ENCODE peak calls at places on chromosomes 5 and 9, in five cellular contexts. L, S, Y, T and O are unnamed samples.

GRCh38 chr5:84436866-84437265 is 52.2 kb upstream of the EDIL3 start:
- DNase-seq in L (no peak), S (no peak), Y (no peak), T (no peak), O (no peak)

GRCh38 chr5:73067213-73067612 is 53.2 kb upstream of the TMEM171 start:
- DNase-seq in L (no peak), S (no peak), Y (no peak), T (no peak), O (no peak)

GRCh38 chr9:27367922-27368316 is 71.0 kb upstream of the EQTN start:
- DNase-seq in L (no peak), S (no peak), Y (no peak), T (no peak), O (no peak)

GRCh38 chr5:148973455-148973854 is 89.4 kb downstream of the SH3TC2 start:
- DNase-seq in L (no peak), S (no peak), Y (no peak), T (no peak), O (no peak)

GRCh38 chr5:180007582-180007981 is 64.0 kb downstream of the RNF130 start:
- DNase-seq in L (no peak), S (no peak), Y (no peak), T (peak; percentile 18), O (no peak)

GRCh38 chr5:157390179-157390923 is 69.7 kb upstream of the NIPAL4 start:
- DNase-seq in L (no peak), S (no peak), Y (no peak), T (no peak), O (no peak)

GRCh38 chr9:35951736-35952135 is 6.2 kb downstream of the OR2S2 start:
- DNase-seq in L (no peak), S (no peak), Y (no peak), T (no peak), O (no peak)

GRCh38 chr5:175887463-175887862 is 16.1 kb downstream of the CPLX2 start:
- DNase-seq in L (no peak), S (no peak), Y (no peak), T (no peak), O (no peak)

GRCh38 chr9:136733611-136734010 is 9.1 kb downstream of the LCN10 start:
- DNase-seq in L (no peak), S (no peak), Y (no peak), T (no peak), O (no peak)

GRCh38 chr5:93532370-93532769 is 48.6 kb downstream of the NR2F1-AS1 start:
- DNase-seq in L (peak; percentile 93), S (no peak), Y (peak; percentile 78), T (no peak), O (no peak)

GRCh38 chr5:138975098-138975847 is 100.1 kb upstream of the LRRTM2 start:
- DNase-seq in L (peak; percentile 77), S (no peak), Y (no peak), T (no peak), O (no peak)

GRCh38 chr9:107706706-107707105 is 217.1 kb upstream of the KLF4 start:
- DNase-seq in L (no peak), S (no peak), Y (no peak), T (no peak), O (no peak)

GRCh38 chr9:114098021-114098659 is 952 bp downstream of the KIF12 start:
- DNase-seq in L (peak; percentile 49), S (peak; percentile 42), Y (peak; percentile 62), T (peak; percentile 75), O (peak; percentile 24)

GRCh38 chr9:104864675-104865104 is 63.3 kb downstream of the ABCA1 start:
- DNase-seq in L (no peak), S (no peak), Y (no peak), T (no peak), O (no peak)

GRCh38 chr5:7714119-7714518 is 136.8 kb downstream of the CFAP90 start:
- DNase-seq in L (no peak), S (no peak), Y (no peak), T (no peak), O (no peak)

GRCh38 chr5:150022681-150023080 is 22.1 kb downstream of the HMGXB3 start:
- DNase-seq in L (no peak), S (no peak), Y (no peak), T (no peak), O (no peak)

GRCh38 chr5:14171621-14172020 is 28.5 kb downstream of the TRIO start:
- DNase-seq in L (no peak), S (no peak), Y (no peak), T (no peak), O (no peak)

GRCh38 chr9:113281356-113281755 is 5.9 kb downstream of the PRPF4 start:
- DNase-seq in L (no peak), S (no peak), Y (no peak), T (no peak), O (no peak)

GRCh38 chr5:159887050-159887449 is 29.2 kb upstream of the ADRA1B start:
- DNase-seq in L (no peak), S (no peak), Y (no peak), T (no peak), O (no peak)

GRCh38 chr5:24633705-24634325 is 11.0 kb downstream of the CDH10 start:
- DNase-seq in L (no peak), S (peak; percentile 8), Y (no peak), T (no peak), O (peak; percentile 21)

GRCh38 chr9:121821326-121821725 is 169.9 kb downstream of the DAB2IP start:
- DNase-seq in L (no peak), S (no peak), Y (no peak), T (no peak), O (no peak)

GRCh38 chr5:1414311-1415058 is 30.8 kb downstream of the SLC6A3 start:
- DNase-seq in L (no peak), S (no peak), Y (no peak), T (no peak), O (peak; percentile 69)

GRCh38 chr5:55308254-55308836 is 556 bp downstream of the MTREX start:
- DNase-seq in L (no peak), S (peak; percentile 42), Y (no peak), T (no peak), O (peak; percentile 3)

DNA sequence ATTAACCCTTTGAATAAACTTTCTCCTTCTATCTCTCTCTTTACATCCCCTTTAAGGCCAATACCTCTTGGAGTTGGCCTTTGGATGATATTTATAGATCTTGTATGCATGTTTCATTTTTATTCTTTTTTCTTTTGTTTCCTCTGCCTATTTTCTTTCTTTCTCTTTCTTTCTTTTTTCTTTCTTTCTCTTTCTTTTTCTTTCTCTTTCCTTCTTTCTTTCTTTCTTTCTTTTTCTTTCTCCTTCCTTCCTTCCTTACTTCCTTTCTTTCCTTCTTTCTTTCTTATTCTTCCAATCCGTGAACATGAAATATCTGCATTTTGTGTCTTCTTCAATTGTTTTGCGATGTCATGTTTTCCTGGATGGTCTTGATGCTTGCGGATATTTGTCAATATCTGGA is 276.1 kb downstream of the ADGRV1 start:
- DNase-seq in L (no peak), S (no peak), Y (no peak), T (no peak), O (no peak)
- TF ChIP-seq CTCF in L (no peak), S (no peak), Y (no peak), T (no peak), O (no peak)

GRCh38 chr5:33524476-33524875 is 83.7 kb downstream of the TARS1 start:
- DNase-seq in L (no peak), S (no peak), Y (no peak), T (no peak), O (no peak)
- TF ChIP-seq CTCF in L (no peak), S (no peak), Y (no peak), T (no peak), O (no peak)

GRCh38 chr5:81189875-81190467 is 43.2 kb upstream of the CKMT2 start:
- DNase-seq in L (no peak), S (no peak), Y (no peak), T (no peak), O (no peak)

GRCh38 chr5:81195334-81195929 is 37.7 kb upstream of the CKMT2 start:
- DNase-seq in L (no peak), S (no peak), Y (no peak), T (no peak), O (no peak)

GRCh38 chr5:81191726-81192125 is 41.4 kb upstream of the CKMT2 start:
- DNase-seq in L (no peak), S (no peak), Y (no peak), T (no peak), O (no peak)

GRCh38 chr5:81192351-81192750 is 40.8 kb upstream of the CKMT2 start:
- DNase-seq in L (no peak), S (no peak), Y (no peak), T (peak; percentile 35), O (no peak)

DNA sequence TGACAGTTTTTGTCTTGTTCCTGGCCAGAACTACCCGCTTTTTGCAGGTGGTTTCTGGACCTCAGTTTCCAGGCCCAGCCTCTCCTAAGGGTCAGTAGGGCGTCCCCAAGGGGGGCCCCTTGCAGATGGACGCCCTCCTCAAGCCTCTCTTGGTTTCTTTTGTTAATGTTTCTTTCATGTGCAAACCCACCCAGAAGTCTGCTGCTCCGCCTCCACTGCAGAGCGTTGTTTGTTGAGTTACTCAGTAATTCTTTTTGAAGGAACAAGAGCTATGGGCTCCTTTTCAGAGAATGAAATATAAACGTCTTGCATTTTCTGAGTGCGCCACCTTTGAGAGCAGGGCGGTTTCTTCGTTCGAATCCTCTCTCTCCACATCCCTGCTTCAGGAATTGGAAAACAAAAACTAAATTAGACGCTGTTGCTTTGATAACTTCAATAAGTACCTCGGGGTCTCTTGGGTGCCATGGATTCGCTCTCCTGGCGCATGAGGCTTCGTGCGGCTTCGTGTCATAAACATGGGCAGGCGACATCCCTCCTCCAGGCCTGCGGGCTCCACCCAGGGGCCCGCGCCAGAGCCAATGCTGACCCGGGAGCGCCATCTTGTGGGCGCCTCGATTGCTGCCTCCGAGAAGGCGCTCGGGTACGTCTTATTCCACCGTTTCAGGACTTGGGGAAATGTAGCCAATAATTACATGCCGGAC is 38.3 kb upstream of the CKMT2 start:
- DNase-seq in L (peak; percentile 85), S (peak; percentile 92), Y (peak; percentile 85), T (peak; percentile 89), O (peak; percentile 94)
- TF ChIP-seq CTCF in L (peak; percentile 91), S (peak; percentile 95), Y (peak; percentile 89), T (peak; percentile 77), O (peak; percentile 85)

GRCh38 chr5:21071986-21072385 is 1084.0 kb upstream of the CDH18 start:
- DNase-seq in L (no peak), S (no peak), Y (no peak), T (no peak), O (no peak)
- TF ChIP-seq CTCF in L (no peak), S (no peak), Y (no peak), T (no peak), O (no peak)